ENCODE peak calls at places on chromosomes 4 and X, in ten cellular contexts. One of them, this sample, is unnamed.

GRCh38 chrX:129833153-129834004 is 10.3 kb downstream of the ZDHHC9 start:
- DNase-seq in left ventricle myocardium inferior: no peak
- DNase-seq in uterus: no peak
- DNase-seq in endothelial cell: no peak
- DNase-seq in CD8-positive, alpha-beta T cell: no peak
- DNase-seq in cardiac fibroblast: peak; percentile 52
- DNase-seq in AG04450: peak; percentile 30
- DNase-seq in neural crest cell: no peak
- DNase-seq in HepG2: no peak
- DNase-seq in Peyer's patch: no peak
- DNase-seq in this sample: no peak

GRCh38 chr4:109123952-109124351 is 178.5 kb downstream of the COL25A1 start:
- DNase-seq in left ventricle myocardium inferior: no peak
- DNase-seq in uterus: no peak
- DNase-seq in endothelial cell: no peak
- DNase-seq in CD8-positive, alpha-beta T cell: no peak
- DNase-seq in cardiac fibroblast: no peak
- DNase-seq in AG04450: no peak
- DNase-seq in neural crest cell: no peak
- DNase-seq in HepG2: no peak
- DNase-seq in Peyer's patch: no peak
- DNase-seq in this sample: no peak

GRCh38 chrX:23223169-23223568 is 111.5 kb upstream of the PTCHD1 start:
- DNase-seq in left ventricle myocardium inferior: no peak
- DNase-seq in uterus: no peak
- DNase-seq in endothelial cell: no peak
- DNase-seq in CD8-positive, alpha-beta T cell: no peak
- DNase-seq in cardiac fibroblast: no peak
- DNase-seq in AG04450: no peak
- DNase-seq in neural crest cell: no peak
- DNase-seq in HepG2: no peak
- DNase-seq in Peyer's patch: no peak
- DNase-seq in this sample: no peak

GRCh38 chr4:123632646-123633045 is 236.1 kb downstream of the SPRY1 start:
- DNase-seq in left ventricle myocardium inferior: no peak
- DNase-seq in uterus: no peak
- DNase-seq in endothelial cell: no peak
- DNase-seq in CD8-positive, alpha-beta T cell: no peak
- DNase-seq in cardiac fibroblast: no peak
- DNase-seq in AG04450: no peak
- DNase-seq in neural crest cell: no peak
- DNase-seq in HepG2: no peak
- DNase-seq in Peyer's patch: no peak
- DNase-seq in this sample: no peak

GRCh38 chr4:145587088-145587487 is 32.1 kb upstream of the MMAA start:
- DNase-seq in left ventricle myocardium inferior: no peak
- DNase-seq in uterus: no peak
- DNase-seq in endothelial cell: no peak
- DNase-seq in CD8-positive, alpha-beta T cell: no peak
- DNase-seq in cardiac fibroblast: no peak
- DNase-seq in AG04450: no peak
- DNase-seq in neural crest cell: no peak
- DNase-seq in HepG2: no peak
- DNase-seq in Peyer's patch: no peak
- DNase-seq in this sample: no peak

GRCh38 chrX:7062276-7062675 is 85.2 kb upstream of the STS start:
- DNase-seq in left ventricle myocardium inferior: no peak
- DNase-seq in uterus: no peak
- DNase-seq in endothelial cell: no peak
- DNase-seq in CD8-positive, alpha-beta T cell: no peak
- DNase-seq in cardiac fibroblast: no peak
- DNase-seq in AG04450: no peak
- DNase-seq in neural crest cell: no peak
- DNase-seq in HepG2: no peak
- DNase-seq in Peyer's patch: no peak
- DNase-seq in this sample: no peak

GRCh38 chrX:95703696-95704095 is 980.9 kb upstream of the DIAPH2 start:
- DNase-seq in left ventricle myocardium inferior: no peak
- DNase-seq in uterus: no peak
- DNase-seq in endothelial cell: no peak
- DNase-seq in CD8-positive, alpha-beta T cell: no peak
- DNase-seq in cardiac fibroblast: peak; percentile 69
- DNase-seq in AG04450: peak; percentile 2
- DNase-seq in neural crest cell: no peak
- DNase-seq in HepG2: no peak
- DNase-seq in Peyer's patch: no peak
- DNase-seq in this sample: no peak

GRCh38 chrX:134571831-134572230 is 86.4 kb downstream of the PLAC1 start:
- DNase-seq in left ventricle myocardium inferior: no peak
- DNase-seq in uterus: no peak
- DNase-seq in endothelial cell: no peak
- DNase-seq in CD8-positive, alpha-beta T cell: no peak
- DNase-seq in cardiac fibroblast: no peak
- DNase-seq in AG04450: no peak
- DNase-seq in neural crest cell: no peak
- DNase-seq in HepG2: no peak
- DNase-seq in Peyer's patch: no peak
- DNase-seq in this sample: no peak

DNA sequence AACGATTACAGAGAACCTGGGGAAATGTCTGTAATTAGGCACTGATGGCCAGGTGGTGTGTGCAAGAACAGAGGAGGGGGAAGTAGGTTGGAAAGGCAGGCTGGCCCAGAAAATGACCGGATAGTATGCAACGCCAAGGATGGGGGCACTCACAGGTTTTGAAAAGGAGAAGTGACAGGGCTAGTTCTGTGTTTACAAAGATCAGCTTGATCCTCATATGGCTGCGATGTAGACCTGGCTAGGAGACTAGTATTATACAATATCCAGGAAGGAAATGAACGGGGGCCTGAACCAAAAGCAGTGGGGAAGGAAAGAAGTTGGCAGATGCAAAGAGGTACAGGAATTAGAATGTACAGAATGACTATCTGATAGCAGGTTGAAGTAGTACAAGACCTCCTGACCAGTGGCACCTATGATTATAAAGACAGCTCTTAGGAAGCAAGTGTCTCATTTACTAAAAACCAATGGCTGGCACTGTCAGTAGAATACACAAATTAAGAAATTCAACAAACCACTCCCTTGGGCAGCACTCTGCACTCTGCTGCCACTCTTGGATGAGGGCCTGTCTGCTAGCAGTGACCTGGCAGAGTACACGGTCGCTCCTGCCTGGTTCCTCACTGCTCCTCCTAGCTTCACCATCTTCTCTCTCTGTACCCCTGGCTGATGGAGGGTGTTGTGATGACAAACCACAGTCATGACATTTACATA is 14.1 kb downstream of the MFAP3L start:
- DNase-seq in left ventricle myocardium inferior: no peak
- DNase-seq in uterus: no peak
- DNase-seq in endothelial cell: no peak
- DNase-seq in CD8-positive, alpha-beta T cell: no peak
- DNase-seq in cardiac fibroblast: no peak
- DNase-seq in AG04450: no peak
- DNase-seq in neural crest cell: no peak
- DNase-seq in HepG2: no peak
- DNase-seq in Peyer's patch: no peak
- DNase-seq in this sample: no peak
- TF ChIP-seq CTCF in left ventricle myocardium inferior: no peak
- TF ChIP-seq CTCF in uterus: no peak
- TF ChIP-seq CTCF in endothelial cell: no peak
- TF ChIP-seq CTCF in CD8-positive, alpha-beta T cell: no peak
- TF ChIP-seq CTCF in cardiac fibroblast: no peak
- TF ChIP-seq CTCF in AG04450: no peak
- TF ChIP-seq CTCF in neural crest cell: no peak
- TF ChIP-seq CTCF in HepG2: no peak
- TF ChIP-seq CTCF in Peyer's patch: no peak
- TF ChIP-seq CTCF in this sample: no peak

GRCh38 chr4:107470173-107470572 is 249.9 kb downstream of the PAPSS1 start:
- DNase-seq in left ventricle myocardium inferior: no peak
- DNase-seq in uterus: no peak
- DNase-seq in endothelial cell: no peak
- DNase-seq in CD8-positive, alpha-beta T cell: no peak
- DNase-seq in cardiac fibroblast: no peak
- DNase-seq in AG04450: no peak
- DNase-seq in neural crest cell: no peak
- DNase-seq in HepG2: no peak
- DNase-seq in Peyer's patch: no peak
- DNase-seq in this sample: no peak

GRCh38 chr4:107473126-107473525 is 246.9 kb downstream of the PAPSS1 start:
- DNase-seq in left ventricle myocardium inferior: no peak
- DNase-seq in uterus: no peak
- DNase-seq in endothelial cell: no peak
- DNase-seq in CD8-positive, alpha-beta T cell: no peak
- DNase-seq in cardiac fibroblast: no peak
- DNase-seq in AG04450: no peak
- DNase-seq in neural crest cell: no peak
- DNase-seq in HepG2: no peak
- DNase-seq in Peyer's patch: no peak
- DNase-seq in this sample: no peak

GRCh38 chr4:107468812-107469211 is 251.2 kb downstream of the PAPSS1 start:
- DNase-seq in left ventricle myocardium inferior: no peak
- DNase-seq in uterus: no peak
- DNase-seq in endothelial cell: no peak
- DNase-seq in CD8-positive, alpha-beta T cell: no peak
- DNase-seq in cardiac fibroblast: no peak
- DNase-seq in AG04450: no peak
- DNase-seq in neural crest cell: no peak
- DNase-seq in HepG2: no peak
- DNase-seq in Peyer's patch: no peak
- DNase-seq in this sample: no peak

GRCh38 chr4:107467461-107467860 is 252.6 kb downstream of the PAPSS1 start:
- DNase-seq in left ventricle myocardium inferior: no peak
- DNase-seq in uterus: no peak
- DNase-seq in endothelial cell: no peak
- DNase-seq in CD8-positive, alpha-beta T cell: no peak
- DNase-seq in cardiac fibroblast: no peak
- DNase-seq in AG04450: no peak
- DNase-seq in neural crest cell: no peak
- DNase-seq in HepG2: no peak
- DNase-seq in Peyer's patch: no peak
- DNase-seq in this sample: no peak

GRCh38 chr4:107472265-107472948 is 247.6 kb downstream of the PAPSS1 start:
- DNase-seq in left ventricle myocardium inferior: no peak
- DNase-seq in uterus: no peak
- DNase-seq in endothelial cell: no peak
- DNase-seq in CD8-positive, alpha-beta T cell: no peak
- DNase-seq in cardiac fibroblast: no peak
- DNase-seq in AG04450: no peak
- DNase-seq in neural crest cell: no peak
- DNase-seq in HepG2: no peak
- DNase-seq in Peyer's patch: no peak
- DNase-seq in this sample: no peak
- TF ChIP-seq CTCF in left ventricle myocardium inferior: no peak
- TF ChIP-seq CTCF in uterus: no peak
- TF ChIP-seq CTCF in endothelial cell: no peak
- TF ChIP-seq CTCF in CD8-positive, alpha-beta T cell: no peak
- TF ChIP-seq CTCF in cardiac fibroblast: no peak
- TF ChIP-seq CTCF in AG04450: no peak
- TF ChIP-seq CTCF in neural crest cell: no peak
- TF ChIP-seq CTCF in HepG2: no peak
- TF ChIP-seq CTCF in Peyer's patch: no peak
- TF ChIP-seq CTCF in this sample: no peak

GRCh38 chrX:38327007-38327774 is at the start of gene RPGR:
- DNase-seq in left ventricle myocardium inferior: peak; percentile 92
- DNase-seq in uterus: peak; percentile 92
- DNase-seq in endothelial cell: peak; percentile 89
- DNase-seq in CD8-positive, alpha-beta T cell: peak; percentile 83
- DNase-seq in cardiac fibroblast: peak; percentile 95
- DNase-seq in AG04450: peak; percentile 70
- DNase-seq in neural crest cell: peak; percentile 83
- DNase-seq in HepG2: peak; percentile 83
- DNase-seq in Peyer's patch: peak; percentile 97
- DNase-seq in this sample: peak; percentile 96
- TF ChIP-seq CTCF in left ventricle myocardium inferior: peak; percentile 84
- TF ChIP-seq CTCF in uterus: peak; percentile 77
- TF ChIP-seq CTCF in endothelial cell: peak; percentile 57
- TF ChIP-seq CTCF in CD8-positive, alpha-beta T cell: peak; percentile 55
- TF ChIP-seq CTCF in cardiac fibroblast: peak; percentile 82
- TF ChIP-seq CTCF in AG04450: peak; percentile 77
- TF ChIP-seq CTCF in neural crest cell: peak; percentile 73
- TF ChIP-seq CTCF in HepG2: peak; percentile 95
- TF ChIP-seq CTCF in Peyer's patch: peak; percentile 75
- TF ChIP-seq CTCF in this sample: peak; percentile 39

DNA sequence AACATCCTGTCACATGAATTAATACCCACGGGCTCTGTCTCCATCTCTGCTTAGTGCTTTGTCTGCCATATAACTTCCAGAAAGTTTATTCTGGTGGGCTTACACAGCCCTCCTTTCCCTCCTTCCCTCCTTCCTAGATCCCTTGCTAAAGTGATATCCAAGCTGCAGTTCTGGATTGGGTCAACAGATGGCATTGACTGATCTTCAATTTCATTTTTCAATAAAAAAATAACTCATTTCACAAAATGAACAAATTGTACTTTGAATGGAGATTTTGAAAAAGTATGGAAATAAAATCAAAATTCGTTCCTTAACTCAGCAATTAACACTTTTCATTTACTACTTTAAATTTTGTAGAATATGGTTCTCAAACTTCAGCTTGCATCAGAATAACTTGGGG is 94.9 kb downstream of the NXF2 start:
- DNase-seq in left ventricle myocardium inferior: no peak
- DNase-seq in uterus: no peak
- DNase-seq in endothelial cell: no peak
- DNase-seq in CD8-positive, alpha-beta T cell: no peak
- DNase-seq in cardiac fibroblast: peak; percentile 5
- DNase-seq in AG04450: no peak
- DNase-seq in neural crest cell: no peak
- DNase-seq in HepG2: no peak
- DNase-seq in Peyer's patch: no peak
- DNase-seq in this sample: no peak
- TF ChIP-seq CTCF in left ventricle myocardium inferior: peak; percentile 28
- TF ChIP-seq CTCF in uterus: no peak
- TF ChIP-seq CTCF in endothelial cell: peak; percentile 21
- TF ChIP-seq CTCF in CD8-positive, alpha-beta T cell: no peak
- TF ChIP-seq CTCF in cardiac fibroblast: peak; percentile 11
- TF ChIP-seq CTCF in AG04450: peak; percentile 28
- TF ChIP-seq CTCF in neural crest cell: peak; percentile 31
- TF ChIP-seq CTCF in HepG2: no peak
- TF ChIP-seq CTCF in Peyer's patch: no peak
- TF ChIP-seq CTCF in this sample: no peak

DNA sequence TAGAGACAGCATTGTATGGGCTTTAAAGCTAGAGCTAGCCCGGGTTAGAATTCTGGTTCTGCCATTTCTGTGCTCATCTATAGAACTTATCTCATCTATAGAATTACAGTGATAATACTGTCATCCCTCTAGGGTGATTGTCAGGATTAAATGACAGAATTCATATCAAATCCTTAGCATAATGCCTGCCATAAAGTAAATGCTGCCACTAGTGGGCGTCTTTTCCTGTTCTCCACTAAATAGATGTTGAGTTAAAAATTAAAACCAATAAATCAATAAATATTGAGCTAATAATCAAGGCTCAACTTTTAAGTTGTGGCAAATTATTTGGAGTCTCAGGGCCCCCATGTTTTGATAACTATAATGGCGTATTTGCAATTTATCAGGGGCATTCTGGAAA is 19.7 kb downstream of the GRIA3 start:
- DNase-seq in left ventricle myocardium inferior: no peak
- DNase-seq in uterus: no peak
- DNase-seq in endothelial cell: no peak
- DNase-seq in CD8-positive, alpha-beta T cell: no peak
- DNase-seq in cardiac fibroblast: no peak
- DNase-seq in AG04450: no peak
- DNase-seq in neural crest cell: no peak
- DNase-seq in HepG2: no peak
- DNase-seq in Peyer's patch: no peak
- DNase-seq in this sample: no peak
- TF ChIP-seq CTCF in left ventricle myocardium inferior: no peak
- TF ChIP-seq CTCF in uterus: no peak
- TF ChIP-seq CTCF in endothelial cell: no peak
- TF ChIP-seq CTCF in CD8-positive, alpha-beta T cell: no peak
- TF ChIP-seq CTCF in cardiac fibroblast: no peak
- TF ChIP-seq CTCF in AG04450: no peak
- TF ChIP-seq CTCF in neural crest cell: peak; percentile 22
- TF ChIP-seq CTCF in HepG2: no peak
- TF ChIP-seq CTCF in Peyer's patch: no peak
- TF ChIP-seq CTCF in this sample: no peak